ENCODE peak calls at places on chromosomes 5 and 9, in seven cellular contexts. One of them, this sample, is unnamed.

GRCh38 chr5:115352571-115352970 is 56.1 kb upstream of the CCDC112 start:
- DNase-seq in ovary: no peak
- DNase-seq in aorta: no peak
- DNase-seq in psoas muscle: no peak
- DNase-seq in upper lobe of left lung: no peak
- DNase-seq in naive thymus-derived CD4-positive, alpha-beta T cell: no peak
- DNase-seq in GM12878: no peak
- DNase-seq in this sample: no peak

GRCh38 chr5:10563132-10563939 is 534 bp upstream of the ANKRD33B start:
- DNase-seq in ovary: peak; percentile 28
- DNase-seq in aorta: peak; percentile 59
- DNase-seq in psoas muscle: peak; percentile 70
- DNase-seq in upper lobe of left lung: peak; percentile 55
- DNase-seq in naive thymus-derived CD4-positive, alpha-beta T cell: peak; percentile 34
- DNase-seq in GM12878: no peak
- DNase-seq in this sample: peak; percentile 29

GRCh38 chr5:17180957-17181723 is 36.3 kb upstream of the BASP1 start:
- DNase-seq in ovary: no peak
- DNase-seq in aorta: no peak
- DNase-seq in psoas muscle: no peak
- DNase-seq in upper lobe of left lung: no peak
- DNase-seq in naive thymus-derived CD4-positive, alpha-beta T cell: no peak
- DNase-seq in GM12878: no peak
- DNase-seq in this sample: no peak

GRCh38 chr5:138635268-138635667 is 60.1 kb upstream of the HSPA9 start:
- DNase-seq in ovary: peak; percentile 62
- DNase-seq in aorta: no peak
- DNase-seq in psoas muscle: no peak
- DNase-seq in upper lobe of left lung: no peak
- DNase-seq in naive thymus-derived CD4-positive, alpha-beta T cell: no peak
- DNase-seq in GM12878: no peak
- DNase-seq in this sample: no peak

GRCh38 chr9:100437860-100438805 is 11.2 kb downstream of the MSANTD3 start:
- DNase-seq in ovary: peak; percentile 52
- DNase-seq in aorta: peak; percentile 75
- DNase-seq in psoas muscle: peak; percentile 60
- DNase-seq in upper lobe of left lung: peak; percentile 53
- DNase-seq in naive thymus-derived CD4-positive, alpha-beta T cell: peak; percentile 22
- DNase-seq in GM12878: no peak
- DNase-seq in this sample: peak; percentile 21

GRCh38 chr5:2200261-2200965 is 317.7 kb upstream of the IRX4 start:
- DNase-seq in ovary: no peak
- DNase-seq in aorta: peak; percentile 26
- DNase-seq in psoas muscle: no peak
- DNase-seq in upper lobe of left lung: peak; percentile 15
- DNase-seq in naive thymus-derived CD4-positive, alpha-beta T cell: no peak
- DNase-seq in GM12878: no peak
- DNase-seq in this sample: no peak

GRCh38 chr9:125763373-125763772 is 16.2 kb downstream of the PBX3 start:
- DNase-seq in ovary: no peak
- DNase-seq in aorta: no peak
- DNase-seq in psoas muscle: no peak
- DNase-seq in upper lobe of left lung: no peak
- DNase-seq in naive thymus-derived CD4-positive, alpha-beta T cell: no peak
- DNase-seq in GM12878: no peak
- DNase-seq in this sample: no peak

GRCh38 chr9:5438301-5439162 is 807 bp upstream of the PLGRKT start:
- DNase-seq in ovary: no peak
- DNase-seq in aorta: peak; percentile 50
- DNase-seq in psoas muscle: no peak
- DNase-seq in upper lobe of left lung: no peak
- DNase-seq in naive thymus-derived CD4-positive, alpha-beta T cell: no peak
- DNase-seq in GM12878: peak; percentile 89
- DNase-seq in this sample: peak; percentile 56

GRCh38 chr5:172436078-172436873 is 18.0 kb downstream of the SH3PXD2B start:
- DNase-seq in ovary: no peak
- DNase-seq in aorta: peak; percentile 36
- DNase-seq in psoas muscle: peak; percentile 56
- DNase-seq in upper lobe of left lung: no peak
- DNase-seq in naive thymus-derived CD4-positive, alpha-beta T cell: no peak
- DNase-seq in GM12878: no peak
- DNase-seq in this sample: no peak

GRCh38 chr5:127959152-127959764 is 124.3 kb upstream of the SLC12A2 start:
- DNase-seq in ovary: peak; percentile 55
- DNase-seq in aorta: no peak
- DNase-seq in psoas muscle: peak; percentile 59
- DNase-seq in upper lobe of left lung: peak; percentile 60
- DNase-seq in naive thymus-derived CD4-positive, alpha-beta T cell: no peak
- DNase-seq in GM12878: no peak
- DNase-seq in this sample: no peak

GRCh38 chr5:172939045-172939444 is 20.2 kb upstream of the RPL26L1 start:
- DNase-seq in ovary: no peak
- DNase-seq in aorta: peak; percentile 44
- DNase-seq in psoas muscle: no peak
- DNase-seq in upper lobe of left lung: no peak
- DNase-seq in naive thymus-derived CD4-positive, alpha-beta T cell: no peak
- DNase-seq in GM12878: no peak
- DNase-seq in this sample: no peak

GRCh38 chr9:100355561-100355960 is 2.8 kb upstream of the TEX10 start:
- DNase-seq in ovary: no peak
- DNase-seq in aorta: no peak
- DNase-seq in psoas muscle: no peak
- DNase-seq in upper lobe of left lung: no peak
- DNase-seq in naive thymus-derived CD4-positive, alpha-beta T cell: no peak
- DNase-seq in GM12878: no peak
- DNase-seq in this sample: no peak

GRCh38 chr9:89792189-89793123 is 187.6 kb downstream of the GADD45G start:
- DNase-seq in ovary: no peak
- DNase-seq in aorta: no peak
- DNase-seq in psoas muscle: peak; percentile 8
- DNase-seq in upper lobe of left lung: no peak
- DNase-seq in naive thymus-derived CD4-positive, alpha-beta T cell: no peak
- DNase-seq in GM12878: no peak
- DNase-seq in this sample: no peak

GRCh38 chr5:173204185-173204979 is 30.6 kb downstream of the NKX2-5 start:
- DNase-seq in ovary: no peak
- DNase-seq in aorta: no peak
- DNase-seq in psoas muscle: no peak
- DNase-seq in upper lobe of left lung: no peak
- DNase-seq in naive thymus-derived CD4-positive, alpha-beta T cell: no peak
- DNase-seq in GM12878: no peak
- DNase-seq in this sample: no peak

GRCh38 chr9:116959775-116960174 is 272.7 kb downstream of the TRIM32 start:
- DNase-seq in ovary: no peak
- DNase-seq in aorta: peak; percentile 54
- DNase-seq in psoas muscle: no peak
- DNase-seq in upper lobe of left lung: no peak
- DNase-seq in naive thymus-derived CD4-positive, alpha-beta T cell: no peak
- DNase-seq in GM12878: no peak
- DNase-seq in this sample: no peak

GRCh38 chr9:6566409-6567139 is 79.0 kb downstream of the GLDC start:
- DNase-seq in ovary: no peak
- DNase-seq in aorta: peak; percentile 76
- DNase-seq in psoas muscle: no peak
- DNase-seq in upper lobe of left lung: no peak
- DNase-seq in naive thymus-derived CD4-positive, alpha-beta T cell: no peak
- DNase-seq in GM12878: no peak
- DNase-seq in this sample: no peak

GRCh38 chr5:177327539-177328522 is 16.1 kb upstream of the MXD3 start:
- DNase-seq in ovary: no peak
- DNase-seq in aorta: peak; percentile 70
- DNase-seq in psoas muscle: no peak
- DNase-seq in upper lobe of left lung: no peak
- DNase-seq in naive thymus-derived CD4-positive, alpha-beta T cell: no peak
- DNase-seq in GM12878: no peak
- DNase-seq in this sample: no peak

GRCh38 chr5:32274548-32275420 is 38.0 kb downstream of the MTMR12 start:
- DNase-seq in ovary: peak; percentile 16
- DNase-seq in aorta: no peak
- DNase-seq in psoas muscle: no peak
- DNase-seq in upper lobe of left lung: no peak
- DNase-seq in naive thymus-derived CD4-positive, alpha-beta T cell: no peak
- DNase-seq in GM12878: no peak
- DNase-seq in this sample: no peak

GRCh38 chr9:136180586-136180985 is 24.3 kb downstream of the LHX3 start:
- DNase-seq in ovary: no peak
- DNase-seq in aorta: no peak
- DNase-seq in psoas muscle: no peak
- DNase-seq in upper lobe of left lung: no peak
- DNase-seq in naive thymus-derived CD4-positive, alpha-beta T cell: no peak
- DNase-seq in GM12878: no peak
- DNase-seq in this sample: no peak

GRCh38 chr5:144947019-144947418 is 776.3 kb downstream of the KCTD16 start:
- DNase-seq in ovary: no peak
- DNase-seq in aorta: no peak
- DNase-seq in psoas muscle: no peak
- DNase-seq in upper lobe of left lung: no peak
- DNase-seq in naive thymus-derived CD4-positive, alpha-beta T cell: no peak
- DNase-seq in GM12878: no peak
- DNase-seq in this sample: no peak

GRCh38 chr9:93178851-93179786 is 4.8 kb upstream of the WNK2 start:
- DNase-seq in ovary: no peak
- DNase-seq in aorta: no peak
- DNase-seq in psoas muscle: no peak
- DNase-seq in upper lobe of left lung: no peak
- DNase-seq in naive thymus-derived CD4-positive, alpha-beta T cell: no peak
- DNase-seq in GM12878: no peak
- DNase-seq in this sample: no peak
- H3K4me1 ChIP-seq in ovary: peaks cover 4% of the 10 kb centered on the region
- H3K4me1 ChIP-seq in aorta: no peaks in the 10 kb centered on the region
- H3K4me1 ChIP-seq in psoas muscle: peaks cover 5% of the 10 kb centered on the region
- H3K4me1 ChIP-seq in upper lobe of left lung: peaks cover 8% of the 10 kb centered on the region
- H3K4me1 ChIP-seq in naive thymus-derived CD4-positive, alpha-beta T cell: no peaks in the 10 kb centered on the region
- H3K4me1 ChIP-seq in GM12878: no peaks in the 10 kb centered on the region
- H3K4me1 ChIP-seq in this sample: peaks cover 4% of the 10 kb centered on the region

DNA sequence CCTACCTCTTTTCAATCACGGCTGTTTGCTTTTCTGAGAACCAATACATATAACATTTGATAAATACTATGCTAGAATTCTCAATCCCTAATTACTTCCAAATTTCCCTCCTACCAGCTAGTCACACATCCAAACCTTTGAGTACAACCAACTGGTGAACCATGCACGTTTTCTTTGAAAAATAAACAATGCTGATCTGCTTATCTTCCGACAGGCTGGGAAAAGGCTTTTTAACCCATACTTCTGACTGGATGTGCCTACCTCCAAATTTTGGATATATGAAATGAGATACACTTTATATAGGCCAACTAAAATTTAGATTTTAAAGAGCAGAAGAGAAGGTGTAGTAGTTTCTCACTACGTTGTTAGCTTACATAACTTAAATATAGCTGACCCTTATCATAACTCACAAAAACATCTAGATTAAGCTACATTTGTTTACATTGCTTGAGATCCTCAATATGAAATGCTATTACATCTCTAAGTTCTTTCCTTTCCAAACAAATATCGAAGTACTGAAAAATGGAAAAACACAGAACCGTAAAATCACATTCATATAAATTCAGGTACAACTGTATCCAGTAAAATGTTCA is 2.1 kb downstream of the NR3C1 start:
- DNase-seq in ovary: no peak
- DNase-seq in aorta: no peak
- DNase-seq in psoas muscle: no peak
- DNase-seq in upper lobe of left lung: no peak
- DNase-seq in naive thymus-derived CD4-positive, alpha-beta T cell: no peak
- DNase-seq in GM12878: no peak
- DNase-seq in this sample: no peak
- H3K4me3 ChIP-seq in ovary: peak overlapping the region; percentile 86
- H3K4me3 ChIP-seq in aorta: peak overlapping the region; percentile 23
- H3K4me3 ChIP-seq in psoas muscle: peak overlapping the region; percentile 93
- H3K4me3 ChIP-seq in upper lobe of left lung: peak overlapping the region; percentile 91
- H3K4me3 ChIP-seq in naive thymus-derived CD4-positive, alpha-beta T cell: peak overlapping the region; percentile 78
- H3K4me3 ChIP-seq in GM12878: peak overlapping the region; percentile 83
- H3K4me3 ChIP-seq in this sample: peak overlapping the region; percentile 85

GRCh38 chr5:38757451-38758245 is 88.2 kb upstream of the OSMR start:
- DNase-seq in ovary: no peak
- DNase-seq in aorta: no peak
- DNase-seq in psoas muscle: peak; percentile 60
- DNase-seq in upper lobe of left lung: no peak
- DNase-seq in naive thymus-derived CD4-positive, alpha-beta T cell: no peak
- DNase-seq in GM12878: no peak
- DNase-seq in this sample: no peak

GRCh38 chr5:38758774-38759423 is 86.9 kb upstream of the OSMR start:
- DNase-seq in ovary: no peak
- DNase-seq in aorta: no peak
- DNase-seq in psoas muscle: no peak
- DNase-seq in upper lobe of left lung: no peak
- DNase-seq in naive thymus-derived CD4-positive, alpha-beta T cell: no peak
- DNase-seq in GM12878: no peak
- DNase-seq in this sample: no peak

GRCh38 chr5:38755171-38755570 is 90.6 kb upstream of the OSMR start:
- DNase-seq in ovary: no peak
- DNase-seq in aorta: no peak
- DNase-seq in psoas muscle: no peak
- DNase-seq in upper lobe of left lung: no peak
- DNase-seq in naive thymus-derived CD4-positive, alpha-beta T cell: no peak
- DNase-seq in GM12878: no peak
- DNase-seq in this sample: no peak

GRCh38 chr5:38753776-38754175 is 92.0 kb upstream of the OSMR start:
- DNase-seq in ovary: no peak
- DNase-seq in aorta: no peak
- DNase-seq in psoas muscle: no peak
- DNase-seq in upper lobe of left lung: no peak
- DNase-seq in naive thymus-derived CD4-positive, alpha-beta T cell: no peak
- DNase-seq in GM12878: no peak
- DNase-seq in this sample: no peak

DNA sequence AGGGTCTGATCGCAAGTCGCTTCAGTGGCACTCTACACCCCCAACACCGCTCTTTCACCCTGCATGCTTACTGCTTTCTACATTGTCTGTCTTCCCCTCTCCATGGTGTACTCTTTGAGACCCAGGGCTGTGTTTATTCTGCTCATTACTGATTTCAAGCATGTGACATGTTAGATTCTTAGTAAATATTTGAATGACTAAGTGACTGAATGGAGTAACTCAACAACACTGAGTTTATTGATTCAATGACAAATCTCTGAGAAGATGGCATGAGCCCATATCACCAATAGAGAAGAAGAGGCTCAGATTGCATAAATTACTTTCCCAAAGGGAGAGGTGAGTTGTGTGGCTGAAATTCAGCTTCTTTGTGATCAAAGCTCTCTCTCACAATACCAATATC is 89.7 kb upstream of the OSMR start:
- DNase-seq in ovary: no peak
- DNase-seq in aorta: no peak
- DNase-seq in psoas muscle: no peak
- DNase-seq in upper lobe of left lung: no peak
- DNase-seq in naive thymus-derived CD4-positive, alpha-beta T cell: no peak
- DNase-seq in GM12878: no peak
- DNase-seq in this sample: no peak
- H3K4me1 ChIP-seq in ovary: peaks cover 4% of the 10 kb centered on the region
- H3K4me1 ChIP-seq in aorta: no peaks in the 10 kb centered on the region
- H3K4me1 ChIP-seq in psoas muscle: peaks cover 3% of the 10 kb centered on the region
- H3K4me1 ChIP-seq in upper lobe of left lung: no peaks in the 10 kb centered on the region
- H3K4me1 ChIP-seq in naive thymus-derived CD4-positive, alpha-beta T cell: no peaks in the 10 kb centered on the region
- H3K4me1 ChIP-seq in GM12878: no peaks in the 10 kb centered on the region
- H3K4me1 ChIP-seq in this sample: no peaks in the 10 kb centered on the region

DNA sequence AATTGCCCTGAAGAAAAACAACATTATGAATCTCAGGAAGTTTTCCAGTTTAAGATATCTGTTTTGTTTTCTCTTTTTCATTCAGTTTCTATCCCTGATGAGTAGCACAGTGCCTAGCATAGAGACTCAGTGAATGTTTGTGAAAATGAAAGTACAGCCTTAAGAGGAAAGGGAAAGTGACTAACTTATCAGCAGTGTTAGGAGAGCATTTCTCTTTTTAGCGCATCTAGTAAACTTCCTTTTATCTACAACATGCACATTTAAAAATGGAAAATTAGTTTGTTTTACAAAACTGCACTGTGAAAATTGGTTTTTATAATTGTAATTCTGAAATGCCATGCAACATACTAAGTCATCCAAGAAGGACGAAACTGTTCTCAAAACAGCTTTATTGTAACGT is 110.8 kb downstream of the SMARCA2 start:
- DNase-seq in ovary: no peak
- DNase-seq in aorta: no peak
- DNase-seq in psoas muscle: no peak
- DNase-seq in upper lobe of left lung: no peak
- DNase-seq in naive thymus-derived CD4-positive, alpha-beta T cell: no peak
- DNase-seq in GM12878: peak; percentile 13
- DNase-seq in this sample: no peak
- H3K4me3 ChIP-seq in ovary: peak overlapping the region; percentile 3
- H3K4me3 ChIP-seq in aorta: no peak overlapping the region
- H3K4me3 ChIP-seq in psoas muscle: peak overlapping the region; percentile 26
- H3K4me3 ChIP-seq in upper lobe of left lung: no peak overlapping the region
- H3K4me3 ChIP-seq in naive thymus-derived CD4-positive, alpha-beta T cell: no peak overlapping the region
- H3K4me3 ChIP-seq in GM12878: no peak overlapping the region
- H3K4me3 ChIP-seq in this sample: no peak overlapping the region